ENCODE peak calls at places on chromosomes 11 and 22, in five cellular contexts. A is astrocyte, N is dorsolateral prefrontal cortex, Z is pancreas, X is IMR-90. R is an unnamed sample.

GRCh38 chr11:122647728-122648127 is 7.8 kb upstream of the UBASH3B start:
- DNase-seq in A (no peak), N (no peak), Z (no peak), X (no peak), R (no peak)

GRCh38 chr11:5522308-5522707 is 5.8 kb upstream of the UBQLNL start:
- DNase-seq in A (no peak), N (no peak), Z (no peak), X (no peak), R (peak)

GRCh38 chr11:105109855-105110750 is 29.5 kb downstream of the CARD18 start:
- DNase-seq in A (peak), N (no peak), Z (no peak), X (peak), R (peak)

GRCh38 chr11:117614695-117615094 is 182.3 kb downstream of the DSCAML1 start:
- DNase-seq in A (no peak), N (no peak), Z (no peak), X (no peak), R (no peak)

GRCh38 chr11:119149371-119150275 is 771 bp downstream of the ABCG4 start:
- DNase-seq in A (no peak), N (peak), Z (no peak), X (no peak), R (no peak)

GRCh38 chr11:122202951-122203456 is 87.0 kb upstream of the BLID start:
- DNase-seq in A (peak), N (peak), Z (peak), X (peak), R (peak)

GRCh38 chr22:40487663-40488249 is 117.4 kb downstream of the SGSM3 start:
- DNase-seq in A (no peak), N (no peak), Z (no peak), X (peak), R (peak)

GRCh38 chr22:36360011-36360410 is 27.8 kb downstream of the MYH9 start:
- DNase-seq in A (no peak), N (no peak), Z (no peak), X (no peak), R (no peak)

GRCh38 chr22:19863571-19863970 is 8.9 kb upstream of the GNB1L start:
- DNase-seq in A (no peak), N (no peak), Z (no peak), X (no peak), R (no peak)

GRCh38 chr11:10930224-10930960 is 72.5 kb upstream of the ZBED5 start:
- DNase-seq in A (no peak), N (peak), Z (no peak), X (peak), R (no peak)

GRCh38 chr11:119316017-119316728 is 757 bp downstream of the MCAM start:
- DNase-seq in A (no peak), N (peak), Z (no peak), X (no peak), R (peak)

GRCh38 chr11:29629281-29629680 is 387.5 kb downstream of the KCNA4 start:
- DNase-seq in A (peak), N (no peak), Z (no peak), X (no peak), R (no peak)

GRCh38 chr22:44204937-44205712 is 24.4 kb downstream of the PARVG start:
- DNase-seq in A (no peak), N (no peak), Z (peak), X (no peak), R (no peak)

GRCh38 chr11:75380716-75381420 is 18.4 kb upstream of the RPS3 start:
- DNase-seq in A (no peak), N (no peak), Z (no peak), X (no peak), R (no peak)

GRCh38 chr22:20272700-20273099 is 4.6 kb upstream of the RTN4R start:
- DNase-seq in A (no peak), N (no peak), Z (no peak), X (no peak), R (no peak)

GRCh38 chr11:65014146-65014960 is at the start of gene ARL2:
- DNase-seq in A (no peak), N (no peak), Z (peak), X (no peak), R (no peak)
- TF ChIP-seq CTCF in A (peak), N (peak), Z (peak), X (peak), R (peak)

GRCh38 chr22:16783930-16784354 is 41.3 kb downstream of the XKR3 start:
- DNase-seq in A (no peak), N (no peak), Z (no peak), X (no peak), R (peak)
- TF ChIP-seq CTCF in A (no peak), N (no peak), Z (no peak), X (no peak), R (peak)

DNA sequence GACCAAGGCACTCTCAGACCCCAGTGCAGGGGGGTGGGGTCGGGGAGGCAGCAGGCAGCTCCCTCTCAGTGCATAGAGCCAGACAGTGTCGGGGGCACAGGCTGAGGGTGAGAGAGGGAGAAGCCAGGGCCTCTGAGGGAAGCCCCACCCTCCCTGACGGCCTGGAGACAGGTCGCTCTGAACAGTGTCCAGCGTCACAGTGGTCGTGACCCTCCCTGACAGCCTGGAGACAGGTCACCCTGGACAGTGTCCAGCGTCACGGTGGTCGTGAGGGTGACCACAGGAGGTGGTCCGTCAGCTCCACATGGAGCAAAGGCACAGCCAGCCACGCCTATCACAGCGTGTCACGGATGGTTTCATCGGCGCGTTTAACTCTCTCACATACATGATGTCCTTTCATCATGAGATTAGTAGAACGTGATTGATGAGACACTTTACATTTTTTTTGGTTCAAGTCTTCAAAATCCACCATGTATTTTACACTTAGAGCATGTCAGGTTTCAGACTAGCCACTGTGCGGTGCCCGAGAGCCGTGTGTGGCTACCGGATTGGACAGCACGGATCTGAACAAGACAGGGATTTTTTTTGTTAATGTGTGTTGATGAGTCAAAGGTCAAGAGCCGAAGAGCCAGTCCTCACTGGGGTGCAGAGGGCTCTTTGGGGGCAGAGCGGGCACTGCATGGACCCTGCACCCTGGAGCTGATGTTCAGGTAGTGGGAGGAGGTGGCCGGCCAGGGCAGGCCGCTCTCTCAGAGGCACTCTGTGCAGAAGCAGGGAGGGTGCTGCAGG is 23.9 kb upstream of the PANX2 start:
- DNase-seq in A (peak), N (peak), Z (peak), X (peak), R (peak)
- TF ChIP-seq CTCF in A (peak), N (peak), Z (peak), X (peak), R (peak)

GRCh38 chr11:34869425-34869824 is 46.8 kb downstream of the APIP start:
- DNase-seq in A (no peak), N (no peak), Z (no peak), X (no peak), R (peak)
- TF ChIP-seq CTCF in A (no peak), N (no peak), Z (no peak), X (no peak), R (no peak)

GRCh38 chr22:29603358-29604191 is at the start of gene NF2:
- DNase-seq in A (peak), N (peak), Z (peak), X (peak), R (peak)
- TF ChIP-seq CTCF in A (no peak), N (peak), Z (no peak), X (no peak), R (no peak)

DNA sequence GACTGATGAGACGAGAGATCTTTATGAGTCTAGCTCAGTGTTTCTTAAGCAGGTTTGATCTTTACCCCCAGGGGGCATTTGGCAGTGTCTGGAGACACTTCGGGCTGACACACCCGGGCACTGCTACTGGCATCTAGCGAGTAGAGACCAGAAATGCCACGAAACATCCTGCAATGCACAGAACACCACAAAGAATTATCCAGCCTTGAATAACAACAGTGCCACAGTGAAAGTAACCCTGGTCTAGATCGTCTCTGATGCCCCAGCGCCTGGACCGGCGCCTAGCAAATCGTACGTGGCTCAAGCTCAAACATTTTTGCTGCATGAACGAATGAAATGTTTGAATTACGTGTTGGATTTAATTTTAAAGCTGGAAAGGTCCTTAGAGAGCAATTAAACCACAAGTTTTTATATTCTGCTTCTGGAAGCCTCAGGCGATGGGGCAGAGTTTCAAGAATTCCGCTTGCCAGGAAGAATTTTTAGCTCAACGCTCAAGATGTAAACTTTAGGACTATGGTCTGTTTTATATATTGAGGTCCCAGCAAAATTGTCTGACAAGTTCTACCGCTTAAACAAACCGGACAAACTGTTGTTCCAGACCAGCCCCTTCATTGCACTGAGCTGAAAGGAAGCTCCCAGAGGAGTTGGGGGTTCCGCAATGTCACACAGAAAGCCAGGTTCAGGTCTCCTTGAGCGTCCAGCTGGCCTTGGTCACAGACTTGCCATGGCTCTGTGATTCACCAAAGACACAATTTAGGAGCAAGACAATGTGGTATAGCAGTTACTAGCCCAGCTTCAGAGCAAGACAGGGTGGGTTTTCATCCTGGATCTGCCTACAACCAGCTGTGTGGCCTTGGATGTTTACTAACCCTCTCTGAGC is 44.2 kb upstream of the SMTN start:
- DNase-seq in A (no peak), N (no peak), Z (no peak), X (peak), R (peak)
- TF ChIP-seq CTCF in A (no peak), N (no peak), Z (no peak), X (peak), R (no peak)